ENCODE peak calls at places on chromosomes 3 and 15, in five cellular contexts. B is upper lobe of right lung, R is progenitor cell of endocrine pancreas, N is GM20000, F is glutamatergic neuron. Y is an unnamed sample.

GRCh38 chr3:183815951-183816475 is 9.4 kb downstream of the MAP6D1 start:
- DNase-seq in F (no peak), R (no peak), N (no peak), B (no peak), Y (no peak)

GRCh38 chr3:31028766-31029165 is 134.3 kb upstream of the GADL1 start:
- DNase-seq in B (no peak), R (no peak), N (no peak), F (no peak), Y (no peak)

GRCh38 chr3:189563841-189564563 is 67.2 kb upstream of the TP63 start:
- DNase-seq in R (no peak), B (no peak), N (peak), F (no peak), Y (no peak)

GRCh38 chr3:32818431-32819085 is 761 bp downstream of the TRIM71 start:
- DNase-seq in N (peak), R (peak), B (peak), F (no peak), Y (no peak)

GRCh38 chr15:56036546-56037067 is 43.2 kb upstream of the NEDD4 start:
- DNase-seq in F (no peak), B (no peak), R (no peak), N (no peak), Y (no peak)

GRCh38 chr3:48707157-48707556 is 9.9 kb downstream of the IP6K2 start:
- DNase-seq in F (no peak), N (no peak), R (no peak), B (no peak), Y (no peak)

GRCh38 chr3:66304293-66304692 is 83.5 kb downstream of the SLC25A26 start:
- DNase-seq in B (no peak), R (no peak), F (no peak), N (no peak), Y (no peak)

GRCh38 chr3:58528629-58529028 is 8.4 kb downstream of the ACOX2 start:
- DNase-seq in R (no peak), B (no peak), N (no peak), F (no peak), Y (no peak)

GRCh38 chr3:16113704-16114103 is 60.8 kb upstream of the GALNT15 start:
- DNase-seq in F (no peak), N (no peak), B (no peak), R (no peak), Y (no peak)

GRCh38 chr15:45253330-45253729 is 1.3 kb downstream of the SLC28A2 start:
- DNase-seq in F (no peak), B (no peak), N (no peak), R (no peak), Y (no peak)

GRCh38 chr3:153277029-153277428 is 115.0 kb downstream of the RAP2B start:
- DNase-seq in F (no peak), B (no peak), R (no peak), N (no peak), Y (no peak)

GRCh38 chr3:167864559-167864887 is 129.0 kb downstream of the SERPINI1 start:
- DNase-seq in B (no peak), F (no peak), N (no peak), R (no peak), Y (no peak)

GRCh38 chr3:107946700-107947099 is 144.1 kb downstream of the CD47 start:
- DNase-seq in F (no peak), R (no peak), N (no peak), B (no peak), Y (no peak)

GRCh38 chr15:57554063-57554820 is 37.5 kb upstream of the MYZAP start:
- DNase-seq in N (no peak), F (peak), B (no peak), R (no peak), Y (no peak)

GRCh38 chr15:39251413-39252197 is 329.3 kb upstream of the THBS1 start:
- DNase-seq in F (no peak), R (no peak), N (no peak), B (no peak), Y (no peak)

GRCh38 chr3:71095511-71096305 is 487.8 kb downstream of the FOXP1 start:
- DNase-seq in N (no peak), F (no peak), B (no peak), R (no peak), Y (no peak)

GRCh38 chr3:193761969-193762368 is 169.0 kb downstream of the OPA1 start:
- DNase-seq in B (no peak), R (no peak), N (no peak), F (no peak), Y (no peak)

GRCh38 chr15:90154861-90155626 is 46.1 kb upstream of the SEMA4B start:
- DNase-seq in R (no peak), N (no peak), B (no peak), F (no peak), Y (no peak)

GRCh38 chr3:135862361-135862760 is 103.2 kb upstream of the PPP2R3A start:
- DNase-seq in R (no peak), F (no peak), B (no peak), N (no peak), Y (no peak)

GRCh38 chr3:76400141-76400540 is 614.8 kb upstream of the ZNF717 start:
- DNase-seq in N (no peak), F (no peak), B (no peak), R (no peak), Y (no peak)

GRCh38 chr3:55296035-55296434 is 191.1 kb downstream of the WNT5A start:
- DNase-seq in B (no peak), N (no peak), F (no peak), R (no peak), Y (no peak)

GRCh38 chr3:189718215-189718614 is 87.0 kb downstream of the TP63 start:
- DNase-seq in B (no peak), R (no peak), F (no peak), N (no peak), Y (no peak)

GRCh38 chr3:64257096-64257755 is 32.0 kb upstream of the PRICKLE2 start:
- DNase-seq in R (no peak), B (no peak), F (no peak), N (no peak), Y (no peak)

GRCh38 chr3:189914799-189915198 is 205.9 kb downstream of the P3H2 start:
- DNase-seq in N (no peak), R (no peak), F (no peak), B (no peak), Y (no peak)

GRCh38 chr3:123652346-123652984 is 67.6 kb upstream of the HACD2 start:
- DNase-seq in F (peak), B (peak), R (peak), N (peak), Y (no peak)

GRCh38 chr3:167958141-167958540 is 137.6 kb downstream of the GOLIM4 start:
- DNase-seq in B (no peak), F (no peak), N (no peak), R (no peak), Y (no peak)

DNA sequence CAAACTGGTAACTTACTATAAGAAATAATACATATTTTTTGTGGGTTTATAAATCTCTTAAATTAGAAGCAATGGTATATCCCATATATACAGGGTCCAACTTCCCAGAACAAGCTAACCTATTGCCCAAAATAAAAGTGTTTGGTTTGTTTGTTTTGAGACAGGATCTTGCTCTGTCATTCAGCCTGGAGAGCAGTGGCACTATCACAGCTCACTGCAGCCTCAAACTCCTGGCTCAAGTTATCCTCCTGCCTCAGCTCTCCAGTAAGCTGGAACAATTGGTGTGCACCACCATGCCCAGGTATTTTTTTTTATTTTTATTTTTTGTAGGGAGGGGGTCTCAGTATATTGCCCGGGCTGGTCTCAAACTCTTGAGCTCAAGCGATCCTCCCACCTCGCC is 135.3 kb downstream of the TFDP2 start:
- DNase-seq in F (no peak), R (no peak), N (no peak), B (no peak), Y (no peak)
- TF ChIP-seq CTCF in F (no peak), R (no peak), N (no peak), B (no peak), Y (no peak)

GRCh38 chr3:179272385-179272784 is 21.5 kb upstream of the KCNMB3 start:
- DNase-seq in B (no peak), N (no peak), F (no peak), R (no peak), Y (no peak)
- TF ChIP-seq CTCF in B (peak), N (no peak), F (no peak), R (no peak), Y (no peak)

GRCh38 chr15:43524254-43524847 is 6.9 kb downstream of the MAP1A start:
- DNase-seq in N (no peak), F (no peak), R (no peak), B (no peak), Y (no peak)
- TF ChIP-seq CTCF in N (no peak), F (no peak), R (no peak), B (no peak), Y (no peak)

DNA sequence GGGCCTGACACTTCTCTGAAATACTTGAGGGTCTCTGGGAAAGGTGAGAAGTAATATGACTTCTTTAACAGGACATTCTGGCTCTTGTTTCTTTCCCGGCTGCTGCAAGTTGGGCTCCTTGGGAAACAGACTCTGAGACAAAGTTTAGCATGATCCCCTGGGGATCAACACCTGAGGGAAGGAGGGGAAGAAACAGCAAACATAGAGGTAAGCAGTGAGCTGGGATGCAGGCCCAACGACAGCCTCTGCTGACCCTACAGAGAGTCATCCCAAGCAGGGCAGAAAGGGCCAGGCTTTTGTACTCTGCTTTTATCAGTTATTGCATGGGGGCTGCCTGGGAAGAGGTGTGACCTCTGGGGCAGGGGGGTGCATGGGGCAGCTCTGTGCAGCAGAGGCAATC is 26.8 kb upstream of the DUT start:
- DNase-seq in R (no peak), F (no peak), N (no peak), B (no peak), Y (no peak)
- TF ChIP-seq CTCF in R (no peak), F (no peak), N (no peak), B (no peak), Y (no peak)

DNA sequence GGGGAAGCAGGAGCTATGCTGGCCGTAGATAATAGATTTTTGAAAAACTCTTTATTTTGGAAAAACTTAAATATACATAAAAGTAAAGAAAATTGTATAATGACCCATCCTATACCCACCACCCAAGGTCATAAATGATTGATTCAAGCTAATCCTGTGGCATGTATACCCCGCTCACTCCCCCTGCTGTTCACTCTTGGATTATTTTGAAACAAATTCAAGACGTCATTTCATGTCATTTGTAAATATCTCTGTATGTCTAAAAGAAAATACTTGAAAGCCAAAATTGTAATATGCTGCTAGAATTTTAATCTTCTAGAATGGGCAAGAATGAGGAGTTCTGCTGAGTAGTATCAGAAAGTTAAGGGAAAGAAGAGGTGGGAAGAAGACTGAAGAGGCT is 241.7 kb downstream of the FEZF2 start:
- DNase-seq in N (no peak), F (no peak), R (no peak), B (no peak), Y (no peak)
- TF ChIP-seq CTCF in N (no peak), F (peak), R (peak), B (peak), Y (no peak)

GRCh38 chr3:129415830-129416229 is 12.6 kb downstream of the EFCAB12 start:
- DNase-seq in F (no peak), R (no peak), B (no peak), N (no peak), Y (no peak)

GRCh38 chr3:129419476-129419875 is 9.0 kb downstream of the EFCAB12 start:
- DNase-seq in B (no peak), N (no peak), F (no peak), R (no peak), Y (no peak)

GRCh38 chr3:129416408-129416807 is 12.0 kb downstream of the EFCAB12 start:
- DNase-seq in F (no peak), R (no peak), B (no peak), N (no peak), Y (no peak)

GRCh38 chr3:129417354-129417753 is 11.1 kb downstream of the EFCAB12 start:
- DNase-seq in B (no peak), F (no peak), R (no peak), N (no peak), Y (no peak)

GRCh38 chr3:129418041-129418973 is 10.1 kb downstream of the EFCAB12 start:
- DNase-seq in B (no peak), N (no peak), F (no peak), R (no peak), Y (no peak)
- TF ChIP-seq CTCF in B (no peak), N (no peak), F (no peak), R (no peak), Y (no peak)

GRCh38 chr15:66085128-66085527 is 168.4 kb downstream of the MEGF11 start:
- DNase-seq in N (no peak), F (no peak), R (no peak), B (no peak), Y (no peak)
- TF ChIP-seq CTCF in N (peak), F (peak), R (no peak), B (no peak), Y (no peak)

Y was measured in vagina.